ENCODE peak calls at places on chromosomes 2 and 18, in six cellular contexts. One of them, this sample, is unnamed. For H3K36me3, the result is how much of the 10 kb centered on the place peaks cover.

GRCh38 chr2:240247868-240248820 is 107.7 kb upstream of the OTOS start:
- DNase-seq in heart left ventricle: no peak
- DNase-seq in pancreas: no peak
- DNase-seq in adrenal gland: peak
- DNase-seq in GM23248: no peak
- DNase-seq in body of pancreas: no peak
- DNase-seq in this sample: peak

GRCh38 chr18:58391932-58392331 is 237.0 kb downstream of the ALPK2 start:
- DNase-seq in heart left ventricle: no peak
- DNase-seq in pancreas: no peak
- DNase-seq in adrenal gland: no peak
- DNase-seq in GM23248: peak
- DNase-seq in body of pancreas: no peak
- DNase-seq in this sample: no peak

GRCh38 chr2:62284980-62285379 is 89.1 kb downstream of the B3GNT2 start:
- DNase-seq in heart left ventricle: no peak
- DNase-seq in pancreas: no peak
- DNase-seq in adrenal gland: no peak
- DNase-seq in GM23248: no peak
- DNase-seq in body of pancreas: no peak
- DNase-seq in this sample: no peak

GRCh38 chr2:166343467-166343866 is 32.3 kb downstream of the SCN9A start:
- DNase-seq in heart left ventricle: no peak
- DNase-seq in pancreas: no peak
- DNase-seq in adrenal gland: no peak
- DNase-seq in GM23248: no peak
- DNase-seq in body of pancreas: no peak
- DNase-seq in this sample: peak

GRCh38 chr18:12377556-12378553 is 828 bp upstream of the AFG3L2 start:
- DNase-seq in heart left ventricle: no peak
- DNase-seq in pancreas: no peak
- DNase-seq in adrenal gland: no peak
- DNase-seq in GM23248: peak
- DNase-seq in body of pancreas: no peak
- DNase-seq in this sample: no peak

GRCh38 chr2:25323042-25323514 is 18.6 kb downstream of the DNMT3A start:
- DNase-seq in heart left ventricle: peak
- DNase-seq in pancreas: no peak
- DNase-seq in adrenal gland: no peak
- DNase-seq in GM23248: no peak
- DNase-seq in body of pancreas: no peak
- DNase-seq in this sample: no peak

GRCh38 chr2:109351164-109351756 is 222.3 kb downstream of the SH3RF3 start:
- DNase-seq in heart left ventricle: peak
- DNase-seq in pancreas: peak
- DNase-seq in adrenal gland: peak
- DNase-seq in GM23248: peak
- DNase-seq in body of pancreas: peak
- DNase-seq in this sample: no peak

GRCh38 chr2:109558076-109558882 is 55.5 kb downstream of the SEPTIN10 start:
- DNase-seq in heart left ventricle: no peak
- DNase-seq in pancreas: peak
- DNase-seq in adrenal gland: no peak
- DNase-seq in GM23248: peak
- DNase-seq in body of pancreas: peak
- DNase-seq in this sample: no peak

GRCh38 chr2:240601831-240602160 is 15.3 kb downstream of the CAPN10 start:
- DNase-seq in heart left ventricle: no peak
- DNase-seq in pancreas: no peak
- DNase-seq in adrenal gland: no peak
- DNase-seq in GM23248: no peak
- DNase-seq in body of pancreas: no peak
- DNase-seq in this sample: no peak

GRCh38 chr2:113027691-113028090 is 22.4 kb downstream of the IL36A start:
- DNase-seq in heart left ventricle: no peak
- DNase-seq in pancreas: no peak
- DNase-seq in adrenal gland: no peak
- DNase-seq in GM23248: no peak
- DNase-seq in body of pancreas: no peak
- DNase-seq in this sample: no peak

GRCh38 chr2:43898134-43898957 is 59.6 kb downstream of the ABCG8 start:
- DNase-seq in heart left ventricle: no peak
- DNase-seq in pancreas: peak
- DNase-seq in adrenal gland: no peak
- DNase-seq in GM23248: no peak
- DNase-seq in body of pancreas: peak
- DNase-seq in this sample: peak

GRCh38 chr2:150620371-150620770 is 132.9 kb upstream of the RND3 start:
- DNase-seq in heart left ventricle: no peak
- DNase-seq in pancreas: no peak
- DNase-seq in adrenal gland: no peak
- DNase-seq in GM23248: no peak
- DNase-seq in body of pancreas: no peak
- DNase-seq in this sample: no peak
- H3K4me3 ChIP-seq in heart left ventricle: no peak
- H3K4me3 ChIP-seq in pancreas: no peak
- H3K4me3 ChIP-seq in adrenal gland: no peak
- H3K4me3 ChIP-seq in GM23248: peak
- H3K4me3 ChIP-seq in body of pancreas: no peak
- H3K4me3 ChIP-seq in this sample: no peak

GRCh38 chr2:230447036-230447435 is 31.0 kb downstream of the SP100 start:
- DNase-seq in heart left ventricle: no peak
- DNase-seq in pancreas: no peak
- DNase-seq in adrenal gland: no peak
- DNase-seq in GM23248: no peak
- DNase-seq in body of pancreas: no peak
- DNase-seq in this sample: no peak
- H3K36me3 ChIP-seq in heart left ventricle: half or more
- H3K36me3 ChIP-seq in pancreas: under half
- H3K36me3 ChIP-seq in adrenal gland: under half
- H3K36me3 ChIP-seq in GM23248: half or more
- H3K36me3 ChIP-seq in body of pancreas: under half
- H3K36me3 ChIP-seq in this sample: under half

GRCh38 chr2:120596990-120597594 is 138.6 kb upstream of the GLI2 start:
- DNase-seq in heart left ventricle: peak
- DNase-seq in pancreas: no peak
- DNase-seq in adrenal gland: peak
- DNase-seq in GM23248: peak
- DNase-seq in body of pancreas: peak
- DNase-seq in this sample: no peak
- H3K4me3 ChIP-seq in heart left ventricle: no peak
- H3K4me3 ChIP-seq in pancreas: no peak
- H3K4me3 ChIP-seq in adrenal gland: no peak
- H3K4me3 ChIP-seq in GM23248: no peak
- H3K4me3 ChIP-seq in body of pancreas: no peak
- H3K4me3 ChIP-seq in this sample: no peak

GRCh38 chr2:235807347-235807746 is 313.5 kb downstream of the AGAP1 start:
- DNase-seq in heart left ventricle: no peak
- DNase-seq in pancreas: no peak
- DNase-seq in adrenal gland: no peak
- DNase-seq in GM23248: no peak
- DNase-seq in body of pancreas: no peak
- DNase-seq in this sample: no peak
- H3K36me3 ChIP-seq in heart left ventricle: half or more
- H3K36me3 ChIP-seq in pancreas: under half
- H3K36me3 ChIP-seq in adrenal gland: under half
- H3K36me3 ChIP-seq in GM23248: under half
- H3K36me3 ChIP-seq in body of pancreas: under half
- H3K36me3 ChIP-seq in this sample: under half

DNA sequence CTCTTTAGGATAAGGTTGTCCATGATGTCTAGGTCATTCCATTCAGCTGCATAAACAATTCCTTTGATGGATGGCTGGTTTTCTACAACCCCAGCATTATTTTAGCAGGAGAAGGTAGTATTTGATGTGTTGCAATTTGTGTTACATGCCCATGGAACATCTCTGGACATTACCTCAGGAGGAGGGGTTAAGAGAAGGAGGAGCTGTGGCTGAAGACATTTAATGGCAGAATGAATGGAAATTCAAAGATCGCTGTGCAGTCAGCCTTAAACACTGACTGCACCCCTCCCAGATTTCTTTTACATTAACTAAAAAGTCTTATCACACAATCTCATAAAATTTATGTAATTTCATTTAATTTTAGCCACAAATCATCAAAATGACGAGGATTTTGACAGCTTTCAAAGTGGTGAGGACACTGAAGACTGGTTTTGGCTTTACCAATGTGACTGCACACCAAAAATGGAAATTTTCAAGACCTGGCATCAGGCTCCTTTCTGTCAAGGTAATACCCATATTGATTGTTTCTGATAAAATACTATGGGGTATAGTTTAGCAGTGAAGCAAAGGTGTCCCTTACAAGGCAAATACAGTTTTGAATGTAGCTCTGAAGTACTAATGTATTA is at the start of gene CPS1:
- DNase-seq in heart left ventricle: no peak
- DNase-seq in pancreas: no peak
- DNase-seq in adrenal gland: no peak
- DNase-seq in GM23248: no peak
- DNase-seq in body of pancreas: no peak
- DNase-seq in this sample: no peak
- H3K4me3 ChIP-seq in heart left ventricle: no peak
- H3K4me3 ChIP-seq in pancreas: no peak
- H3K4me3 ChIP-seq in adrenal gland: no peak
- H3K4me3 ChIP-seq in GM23248: no peak
- H3K4me3 ChIP-seq in body of pancreas: no peak
- H3K4me3 ChIP-seq in this sample: no peak